ENCODE peak calls at places on chromosomes 11 and 22, in seven cellular contexts. J is activated CD4-positive, alpha-beta T cell treated with anti-CD3 and anti-CD28 coated beads for 36 hours; R is stimulated activated CD4-positive, alpha-beta T cell treated with anti-CD3 and anti-CD28 coated beads, Interleukin-12 subunit alpha, Interleukin-12 subunit beta, amount 100 ng/mL, for 4 hours; Y is RWPE1; C is breast epithelium; F is CD8-positive, alpha-beta T cell; V is naive thymus-derived CD8-positive, alpha-beta T cell. P is an unnamed sample.

GRCh38 chr11:78081583-78081982 is 1.9 kb upstream of the NDUFC2 start:
- DNase-seq in J (no peak), R (no peak), Y (no peak), C (peak; percentile 25), F (no peak), V (no peak), P (no peak)

GRCh38 chr11:35166369-35167360 is 27.7 kb downstream of the CD44 start:
- DNase-seq in J (peak; percentile 73), R (no peak), Y (peak; percentile 92), C (no peak), F (no peak), V (peak; percentile 71), P (no peak)

GRCh38 chr11:86749861-86750401 is 50.4 kb upstream of the PRSS23 start:
- DNase-seq in J (no peak), R (no peak), Y (no peak), C (no peak), F (no peak), V (no peak), P (no peak)

GRCh38 chr22:26903030-26903856 is 245.9 kb downstream of the MIAT start:
- DNase-seq in J (peak; percentile 41), R (no peak), Y (no peak), C (no peak), F (no peak), V (no peak), P (no peak)

GRCh38 chr11:65432133-65432650 is 9.6 kb downstream of the NEAT1 start:
- DNase-seq in J (no peak), R (no peak), Y (no peak), C (no peak), F (no peak), V (no peak), P (no peak)

GRCh38 chr11:63142459-63142858 is 1.6 kb downstream of the SLC22A24 start:
- DNase-seq in J (no peak), R (no peak), Y (no peak), C (no peak), F (no peak), V (no peak), P (no peak)

GRCh38 chr11:105177658-105178057 is 38.1 kb upstream of the CARD18 start:
- DNase-seq in J (no peak), R (no peak), Y (peak; percentile 20), C (no peak), F (no peak), V (no peak), P (no peak)

GRCh38 chr11:76167590-76167989 is 38.7 kb downstream of the WNT11 start:
- DNase-seq in J (no peak), R (no peak), Y (no peak), C (no peak), F (no peak), V (no peak), P (no peak)

GRCh38 chr22:49499433-49500075 is 328.1 kb downstream of the BRD1 start:
- DNase-seq in J (no peak), R (no peak), Y (no peak), C (no peak), F (no peak), V (no peak), P (no peak)

GRCh38 chr22:26471522-26471921 is 12.1 kb downstream of the HPS4 start:
- DNase-seq in J (no peak), R (no peak), Y (peak; percentile 91), C (no peak), F (no peak), V (no peak), P (no peak)

GRCh38 chr11:843818-844692 is 1.4 kb downstream of the TSPAN4 start:
- DNase-seq in J (peak; percentile 36), R (no peak), Y (peak; percentile 86), C (peak; percentile 84), F (no peak), V (no peak), P (peak; percentile 73)

GRCh38 chr11:130103296-130103814 is 33.7 kb downstream of the APLP2 start:
- DNase-seq in J (no peak), R (no peak), Y (peak; percentile 26), C (no peak), F (no peak), V (no peak), P (no peak)

GRCh38 chr11:32448232-32448631 is 12.9 kb upstream of the WT1 start:
- DNase-seq in J (no peak), R (no peak), Y (no peak), C (no peak), F (no peak), V (no peak), P (no peak)

GRCh38 chr11:64081663-64082442 is 46.1 kb downstream of the FLRT1 start:
- DNase-seq in J (no peak), R (no peak), Y (no peak), C (no peak), F (no peak), V (no peak), P (peak; percentile 63)

P was measured in prostate gland.